ENCODE peak calls at places on chromosomes 4 and X, in five cellular contexts. W is left ventricle myocardium inferior, K is mucosa of descending colon, Z is foreskin fibroblast, R is heart left ventricle. C is an unnamed sample.

GRCh38 chr4:132865922-132866321 is 283.2 kb upstream of the PCDH10 start:
- DNase-seq in Z (no peak), W (no peak), R (no peak), K (no peak), C (no peak)

GRCh38 chrX:109732780-109733657 is at the start of gene ACSL4:
- DNase-seq in R (peak; percentile 92), Z (peak; percentile 83), K (peak; percentile 82), W (peak; percentile 89), C (peak; percentile 83)

GRCh38 chrX:95063554-95063953 is 1389.5 kb downstream of the FAM133A start:
- DNase-seq in K (no peak), W (no peak), Z (no peak), R (no peak), C (no peak)

GRCh38 chr4:159516556-159516955 is 413.7 kb downstream of the RAPGEF2 start:
- DNase-seq in Z (no peak), W (no peak), R (no peak), K (no peak), C (no peak)

GRCh38 chr4:4327652-4328121 is 37.6 kb downstream of the ZBTB49 start:
- DNase-seq in K (peak; percentile 6), Z (peak; percentile 12), W (peak; percentile 34), R (peak; percentile 53), C (peak; percentile 72)

GRCh38 chrX:97452283-97452682 is 568.6 kb downstream of the RPA4 start:
- DNase-seq in Z (no peak), K (no peak), R (no peak), W (no peak), C (no peak)

GRCh38 chrX:138745215-138745614 is 33.7 kb upstream of the FGF13 start:
- DNase-seq in R (no peak), Z (peak; percentile 0), W (no peak), K (peak; percentile 37), C (peak; percentile 51)

GRCh38 chr4:6592804-6593563 is 18.0 kb downstream of the MAN2B2 start:
- DNase-seq in Z (no peak), R (no peak), W (no peak), K (no peak), C (no peak)

GRCh38 chr4:23166919-23167318 is 474.2 kb downstream of the GBA3 start:
- DNase-seq in Z (no peak), W (no peak), R (no peak), K (no peak), C (no peak)

GRCh38 chr4:109213056-109213455 is 89.4 kb downstream of the COL25A1 start:
- DNase-seq in K (no peak), Z (no peak), W (no peak), R (no peak), C (no peak)

GRCh38 chrX:112043997-112044396 is 38.6 kb downstream of the TRPC5 start:
- DNase-seq in W (no peak), K (no peak), R (no peak), Z (no peak), C (peak; percentile 3)

GRCh38 chr4:95465010-95465409 is 83.8 kb downstream of the UNC5C start:
- DNase-seq in R (no peak), Z (no peak), K (no peak), W (no peak), C (no peak)

GRCh38 chrX:16797358-16797757 is 11.1 kb downstream of the TXLNG start:
- DNase-seq in K (no peak), R (no peak), Z (peak; percentile 41), W (no peak), C (no peak)

GRCh38 chr4:113810906-113811305 is 49.4 kb upstream of the CAMK2D start:
- DNase-seq in K (no peak), R (no peak), W (no peak), Z (peak; percentile 56), C (no peak)

GRCh38 chrX:115423091-115423490 is 133.6 kb downstream of the LUZP4 start:
- DNase-seq in W (no peak), K (no peak), R (no peak), Z (no peak), C (no peak)

GRCh38 chrX:39065051-39065871 is 264.0 kb downstream of the MID1IP1 start:
- DNase-seq in Z (no peak), R (no peak), W (no peak), K (peak; percentile 2), C (no peak)

GRCh38 chr4:102438873-102439614 is 62.1 kb upstream of the NFKB1 start:
- DNase-seq in K (no peak), W (no peak), Z (peak; percentile 85), R (no peak), C (no peak)

GRCh38 chrX:130216312-130216711 is 44.5 kb downstream of the RAB33A start:
- DNase-seq in W (no peak), R (no peak), Z (no peak), K (no peak), C (no peak)

GRCh38 chr4:13966241-13967195 is 339.0 kb upstream of the BOD1L1 start:
- DNase-seq in R (no peak), K (no peak), W (no peak), Z (peak; percentile 83), C (no peak)

GRCh38 chrX:16970977-16971376 is 24.5 kb downstream of the REPS2 start:
- DNase-seq in K (no peak), R (no peak), W (no peak), Z (peak; percentile 27), C (no peak)

GRCh38 chr4:181647396-181648107 is 595.6 kb upstream of the TENM3 start:
- DNase-seq in Z (peak; percentile 8), R (no peak), K (no peak), W (no peak), C (no peak)

GRCh38 chr4:21034728-21035127 is 334.5 kb downstream of the PACRGL start:
- DNase-seq in Z (no peak), R (no peak), K (no peak), W (no peak), C (no peak)

GRCh38 chrX:154472685-154473632 is 6.1 kb downstream of the LAGE3 start:
- DNase-seq in Z (no peak), R (no peak), W (no peak), K (no peak), C (no peak)

GRCh38 chr4:16791460-16791859 is 107.0 kb downstream of the LDB2 start:
- DNase-seq in Z (no peak), R (no peak), K (no peak), W (no peak), C (no peak)

GRCh38 chr4:10578027-10578426 is 106.5 kb downstream of the CLNK start:
- DNase-seq in W (no peak), K (no peak), Z (no peak), R (no peak), C (no peak)

GRCh38 chr4:77600521-77601451 is 4.8 kb upstream of the CXCL13 start:
- DNase-seq in Z (no peak), R (no peak), K (peak; percentile 50), W (no peak), C (peak; percentile 19)

GRCh38 chr4:77595361-77595973 is 10.2 kb upstream of the CXCL13 start:
- DNase-seq in R (no peak), K (no peak), Z (no peak), W (no peak), C (no peak)

GRCh38 chr4:77601614-77602187 is 3.9 kb upstream of the CXCL13 start:
- DNase-seq in W (no peak), R (no peak), Z (no peak), K (no peak), C (no peak)

GRCh38 chr4:77593993-77594392 is 11.6 kb upstream of the CXCL13 start:
- DNase-seq in K (no peak), W (no peak), Z (no peak), R (no peak), C (no peak)

DNA sequence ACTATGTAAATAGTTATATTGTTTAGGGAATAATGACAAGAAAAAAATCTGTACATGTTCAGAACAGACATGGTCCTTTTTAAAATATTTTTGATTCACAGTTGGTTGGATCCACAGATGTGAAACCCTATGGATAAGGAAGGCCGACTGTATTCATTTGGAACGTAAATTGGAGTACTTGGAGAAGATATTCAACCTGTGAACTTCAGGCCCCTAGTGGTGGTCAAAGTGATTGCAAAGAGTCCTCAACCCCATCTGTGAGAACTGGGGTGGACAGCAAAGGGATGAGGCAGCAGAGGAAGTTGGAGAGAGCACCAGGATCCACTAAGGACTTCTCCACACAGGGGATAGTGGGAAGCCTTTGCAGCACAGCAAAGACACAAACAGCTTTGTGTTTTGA is 6.2 kb upstream of the CXCL13 start:
- DNase-seq in R (no peak), Z (peak; percentile 37), W (no peak), K (peak; percentile 36), C (peak; percentile 43)
- TF ChIP-seq CTCF in R (no peak), Z (peak; percentile 69), W (peak; percentile 56), K (peak; percentile 32), C (peak; percentile 75)

DNA sequence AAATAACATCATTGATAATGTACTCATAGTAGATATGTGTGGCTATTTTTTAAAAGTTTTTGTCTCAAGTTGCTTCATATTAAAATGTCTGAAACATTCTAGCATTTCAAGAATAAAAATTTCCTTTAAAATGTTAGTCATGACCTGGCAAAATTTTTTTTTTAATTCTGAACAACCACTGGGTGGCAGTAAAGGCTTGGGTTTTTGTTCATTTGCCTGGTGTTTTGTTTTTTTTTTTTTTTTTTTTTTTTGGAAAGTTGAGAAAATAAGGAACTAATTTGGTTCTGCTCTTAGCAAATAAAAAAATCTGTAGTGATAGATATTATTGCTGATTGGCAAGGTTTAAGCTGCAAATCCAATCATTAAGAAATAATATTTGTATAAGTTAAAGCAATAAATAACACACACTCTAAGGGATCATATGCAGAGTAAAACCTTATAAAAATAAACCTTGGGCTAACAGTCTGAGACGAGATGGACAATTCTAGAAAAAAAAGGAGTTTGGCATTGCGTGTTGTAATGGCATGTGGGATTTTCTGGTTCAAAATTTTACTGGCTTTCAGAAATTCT is 81.4 kb downstream of the CEP44 start:
- DNase-seq in W (no peak), Z (no peak), R (no peak), K (peak; percentile 22), C (peak; percentile 41)
- TF ChIP-seq CTCF in W (peak; percentile 56), Z (peak; percentile 9), R (peak; percentile 42), K (no peak), C (peak; percentile 88)

GRCh38 chr4:129148892-129149291 is 52.9 kb downstream of the C4orf33 start:
- DNase-seq in W (no peak), Z (no peak), R (no peak), K (no peak), C (no peak)

GRCh38 chr4:129144755-129145206 is 48.8 kb downstream of the C4orf33 start:
- DNase-seq in Z (no peak), K (no peak), R (no peak), W (no peak), C (peak; percentile 28)

GRCh38 chr4:129143359-129143758 is 47.4 kb downstream of the C4orf33 start:
- DNase-seq in R (no peak), K (no peak), W (no peak), Z (no peak), C (no peak)

GRCh38 chr4:129145222-129145730 is 49.3 kb downstream of the C4orf33 start:
- DNase-seq in R (no peak), W (no peak), K (no peak), Z (no peak), C (no peak)

GRCh38 chr4:129146639-129147038 is 50.7 kb downstream of the C4orf33 start:
- DNase-seq in R (no peak), W (no peak), Z (no peak), K (no peak), C (no peak)
- TF ChIP-seq CTCF in R (no peak), W (no peak), Z (no peak), K (no peak), C (no peak)

DNA sequence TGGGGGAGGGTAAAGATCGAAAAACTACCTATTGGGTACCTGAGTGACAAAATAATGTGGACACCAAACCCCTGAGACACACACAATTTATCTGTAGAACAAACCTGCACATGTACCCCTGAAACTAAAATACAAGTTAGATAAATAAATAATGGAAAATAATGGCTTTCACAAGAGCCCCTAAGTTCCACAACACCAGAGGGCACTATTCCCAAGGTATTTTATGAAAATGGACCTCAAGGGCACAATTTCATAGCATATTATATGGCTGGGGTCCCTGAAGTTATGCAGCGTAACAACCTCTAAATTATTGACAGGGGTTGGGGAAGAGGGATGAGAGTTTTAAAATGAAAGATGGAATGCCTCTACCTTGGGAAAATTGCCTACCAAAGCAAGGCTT is 81.3 kb upstream of the TMEM33 start:
- DNase-seq in W (no peak), K (no peak), R (no peak), Z (no peak), C (no peak)
- TF ChIP-seq CTCF in W (no peak), K (no peak), R (no peak), Z (no peak), C (peak; percentile 33)